ENCODE peak calls at places on chromosomes 16 and 17, in seven cellular contexts. One of them, this sample, is unnamed.
A peak's percentile ranks its signal among the peaks of the same experiment; 100 is the strongest.

GRCh38 chr16:69566437-69567030 is 768 bp downstream of the NFAT5 start:
- ATAC-seq in stimulated activated naive CD8-positive, alpha-beta T cell treated with anti-CD3 and anti-CD28 coated beads, Interleukin-15, Interleukin-2, amounts not matched to agents 100 U/mL and 50 U/mL, for 24 hours: peak; percentile 2
- ATAC-seq in left cardiac atrium: peak; percentile 75
- ATAC-seq in right cardiac atrium: peak; percentile 70
- ATAC-seq in activated T-cell treated with anti-CD3 and anti-CD28 coated beads, Interleukin-2, amount 50 U/mL, for 72 hours: peak; percentile 17
- ATAC-seq in mucosa of descending colon: peak; percentile 59
- ATAC-seq in pancreas: peak; percentile 52
- ATAC-seq in this sample: peak; percentile 49

GRCh38 chr16:70364399-70364798 is 17.7 kb downstream of the DDX19A start:
- ATAC-seq in stimulated activated naive CD8-positive, alpha-beta T cell treated with anti-CD3 and anti-CD28 coated beads, Interleukin-15, Interleukin-2, amounts not matched to agents 100 U/mL and 50 U/mL, for 24 hours: peak; percentile 32
- ATAC-seq in left cardiac atrium: no peak
- ATAC-seq in right cardiac atrium: no peak
- ATAC-seq in activated T-cell treated with anti-CD3 and anti-CD28 coated beads, Interleukin-2, amount 50 U/mL, for 72 hours: no peak
- ATAC-seq in mucosa of descending colon: no peak
- ATAC-seq in pancreas: no peak
- ATAC-seq in this sample: peak; percentile 13

GRCh38 chr16:6018848-6019489 is 921.4 kb upstream of the EEF2KMT start:
- ATAC-seq in stimulated activated naive CD8-positive, alpha-beta T cell treated with anti-CD3 and anti-CD28 coated beads, Interleukin-15, Interleukin-2, amounts not matched to agents 100 U/mL and 50 U/mL, for 24 hours: no peak
- ATAC-seq in left cardiac atrium: no peak
- ATAC-seq in right cardiac atrium: no peak
- ATAC-seq in activated T-cell treated with anti-CD3 and anti-CD28 coated beads, Interleukin-2, amount 50 U/mL, for 72 hours: no peak
- ATAC-seq in mucosa of descending colon: peak; percentile 32
- ATAC-seq in pancreas: no peak
- ATAC-seq in this sample: no peak

GRCh38 chr16:65044861-65045260 is 77.0 kb downstream of the CDH11 start:
- ATAC-seq in stimulated activated naive CD8-positive, alpha-beta T cell treated with anti-CD3 and anti-CD28 coated beads, Interleukin-15, Interleukin-2, amounts not matched to agents 100 U/mL and 50 U/mL, for 24 hours: no peak
- ATAC-seq in left cardiac atrium: peak; percentile 64
- ATAC-seq in right cardiac atrium: no peak
- ATAC-seq in activated T-cell treated with anti-CD3 and anti-CD28 coated beads, Interleukin-2, amount 50 U/mL, for 72 hours: no peak
- ATAC-seq in mucosa of descending colon: no peak
- ATAC-seq in pancreas: no peak
- ATAC-seq in this sample: no peak

GRCh38 chr16:24645739-24646645 is 83.5 kb upstream of the TNRC6A start:
- ATAC-seq in stimulated activated naive CD8-positive, alpha-beta T cell treated with anti-CD3 and anti-CD28 coated beads, Interleukin-15, Interleukin-2, amounts not matched to agents 100 U/mL and 50 U/mL, for 24 hours: no peak
- ATAC-seq in left cardiac atrium: peak; percentile 98
- ATAC-seq in right cardiac atrium: peak; percentile 80
- ATAC-seq in activated T-cell treated with anti-CD3 and anti-CD28 coated beads, Interleukin-2, amount 50 U/mL, for 72 hours: no peak
- ATAC-seq in mucosa of descending colon: peak; percentile 54
- ATAC-seq in pancreas: no peak
- ATAC-seq in this sample: peak; percentile 100

GRCh38 chr17:31405941-31406371 is 14.5 kb downstream of the RAB11FIP4 start:
- ATAC-seq in stimulated activated naive CD8-positive, alpha-beta T cell treated with anti-CD3 and anti-CD28 coated beads, Interleukin-15, Interleukin-2, amounts not matched to agents 100 U/mL and 50 U/mL, for 24 hours: no peak
- ATAC-seq in left cardiac atrium: no peak
- ATAC-seq in right cardiac atrium: peak; percentile 32
- ATAC-seq in activated T-cell treated with anti-CD3 and anti-CD28 coated beads, Interleukin-2, amount 50 U/mL, for 72 hours: no peak
- ATAC-seq in mucosa of descending colon: no peak
- ATAC-seq in pancreas: no peak
- ATAC-seq in this sample: no peak

GRCh38 chr17:75835315-75835987 is 8.8 kb downstream of the UNC13D start:
- ATAC-seq in stimulated activated naive CD8-positive, alpha-beta T cell treated with anti-CD3 and anti-CD28 coated beads, Interleukin-15, Interleukin-2, amounts not matched to agents 100 U/mL and 50 U/mL, for 24 hours: no peak
- ATAC-seq in left cardiac atrium: no peak
- ATAC-seq in right cardiac atrium: no peak
- ATAC-seq in activated T-cell treated with anti-CD3 and anti-CD28 coated beads, Interleukin-2, amount 50 U/mL, for 72 hours: no peak
- ATAC-seq in mucosa of descending colon: no peak
- ATAC-seq in pancreas: no peak
- ATAC-seq in this sample: no peak

GRCh38 chr16:57704011-57704904 is 9.7 kb downstream of the DRC7 start:
- ATAC-seq in stimulated activated naive CD8-positive, alpha-beta T cell treated with anti-CD3 and anti-CD28 coated beads, Interleukin-15, Interleukin-2, amounts not matched to agents 100 U/mL and 50 U/mL, for 24 hours: no peak
- ATAC-seq in left cardiac atrium: no peak
- ATAC-seq in right cardiac atrium: no peak
- ATAC-seq in activated T-cell treated with anti-CD3 and anti-CD28 coated beads, Interleukin-2, amount 50 U/mL, for 72 hours: no peak
- ATAC-seq in mucosa of descending colon: peak; percentile 24
- ATAC-seq in pancreas: peak; percentile 55
- ATAC-seq in this sample: no peak

GRCh38 chr16:24010440-24011089 is 174.8 kb downstream of the PRKCB start:
- ATAC-seq in stimulated activated naive CD8-positive, alpha-beta T cell treated with anti-CD3 and anti-CD28 coated beads, Interleukin-15, Interleukin-2, amounts not matched to agents 100 U/mL and 50 U/mL, for 24 hours: peak; percentile 33
- ATAC-seq in left cardiac atrium: peak; percentile 76
- ATAC-seq in right cardiac atrium: peak; percentile 62
- ATAC-seq in activated T-cell treated with anti-CD3 and anti-CD28 coated beads, Interleukin-2, amount 50 U/mL, for 72 hours: peak; percentile 43
- ATAC-seq in mucosa of descending colon: peak; percentile 77
- ATAC-seq in pancreas: peak; percentile 55
- ATAC-seq in this sample: peak; percentile 77